ENCODE peak calls at places on chromosomes 1 and 21, in nine cellular contexts. I is GM23248; G is heart right ventricle; A is fibroblast of lung; C is endodermal cell; O is right lobe of liver; X is PC-9; F is bronchial epithelial cell; L is CD8-positive, alpha-beta memory T cell. Y is an unnamed sample. For H3K36me3, the result is how much of the 10 kb centered on the place peaks cover.

GRCh38 chr1:8602471-8603219 is 214.8 kb downstream of the RERE start:
- DNase-seq in G (no peak), L (no peak), C (no peak), F (no peak), I (no peak), A (no peak), O (no peak), X (no peak), Y (no peak)

GRCh38 chr1:8821084-8821483 is 3.6 kb upstream of the RERE start:
- DNase-seq in L (no peak), I (no peak), C (peak), A (no peak), O (no peak), G (no peak), X (no peak), F (no peak), Y (no peak)

GRCh38 chr1:21639594-21640041 is 29.5 kb downstream of the RAP1GAP start:
- DNase-seq in A (no peak), F (no peak), I (peak), L (no peak), G (no peak), O (no peak), C (peak), X (no peak), Y (no peak)

GRCh38 chr1:33094971-33095604 is 14.1 kb downstream of the AZIN2 start:
- DNase-seq in L (peak), O (no peak), X (peak), C (peak), G (no peak), A (peak), F (peak), I (peak), Y (no peak)

GRCh38 chr1:43253876-43254275 is 15.9 kb upstream of the TMEM125 start:
- DNase-seq in I (no peak), X (no peak), A (no peak), G (no peak), L (no peak), F (no peak), O (no peak), C (no peak), Y (no peak)

GRCh38 chr1:30256911-30257310 is 466.5 kb downstream of the MATN1 start:
- DNase-seq in X (no peak), L (no peak), F (no peak), O (no peak), G (no peak), I (no peak), C (no peak), A (no peak), Y (no peak)

GRCh38 chr21:28818663-28819278 is 173.9 kb downstream of the LTN1 start:
- DNase-seq in F (no peak), L (no peak), G (no peak), X (no peak), A (peak), I (peak), O (no peak), C (no peak), Y (no peak)

GRCh38 chr1:206856674-206857464 is 8.6 kb upstream of the IL20 start:
- DNase-seq in C (peak), O (no peak), F (no peak), A (no peak), I (peak), X (no peak), G (no peak), L (no peak), Y (no peak)

GRCh38 chr1:200673952-200674823 is 4.5 kb upstream of the DDX59 start:
- DNase-seq in G (no peak), L (no peak), F (peak), O (no peak), X (no peak), I (peak), C (no peak), A (peak), Y (no peak)

GRCh38 chr1:159141584-159142518 is 29.6 kb upstream of the CADM3 start:
- DNase-seq in O (no peak), L (no peak), A (peak), F (no peak), G (no peak), I (peak), C (peak), X (no peak), Y (no peak)

GRCh38 chr21:43731891-43732711 is 13.2 kb downstream of the PDXK start:
- DNase-seq in L (no peak), C (no peak), G (no peak), O (no peak), A (peak), F (no peak), I (peak), X (no peak), Y (peak)

GRCh38 chr1:1631793-1632420 is at the start of gene MMP23B:
- DNase-seq in I (peak), G (peak), C (peak), O (peak), L (no peak), X (no peak), F (no peak), A (peak), Y (peak)

GRCh38 chr1:188599313-188599712 is 1770.6 kb downstream of the PLA2G4A start:
- DNase-seq in F (no peak), A (no peak), X (no peak), O (no peak), C (peak), G (no peak), L (no peak), I (no peak), Y (no peak)

GRCh38 chr21:15276243-15276642 is 211.4 kb upstream of the NRIP1 start:
- DNase-seq in L (no peak), A (no peak), O (no peak), I (no peak), C (no peak), G (no peak), X (no peak), F (no peak), Y (no peak)

GRCh38 chr1:218461351-218461750 is 116.2 kb downstream of the TGFB2 start:
- DNase-seq in G (no peak), C (no peak), I (no peak), L (no peak), A (no peak), O (no peak), F (no peak), X (no peak), Y (no peak)

GRCh38 chr1:30675289-30675688 is 48.1 kb downstream of the MATN1 start:
- DNase-seq in C (no peak), L (no peak), A (no peak), I (no peak), O (no peak), G (no peak), X (no peak), F (no peak), Y (no peak)

GRCh38 chr1:87718241-87718950 is 389.7 kb downstream of the LMO4 start:
- DNase-seq in X (no peak), G (no peak), O (no peak), I (no peak), F (peak), A (no peak), C (no peak), L (no peak), Y (no peak)

GRCh38 chr1:162387226-162388082 is 5.9 kb downstream of the C1orf226 start:
- DNase-seq in G (no peak), A (no peak), F (no peak), X (no peak), I (no peak), O (no peak), C (peak), L (no peak), Y (no peak)

GRCh38 chr1:163379801-163380200 is 58.0 kb downstream of the NUF2 start:
- DNase-seq in F (no peak), O (no peak), C (no peak), G (no peak), X (no peak), A (no peak), I (no peak), L (no peak), Y (no peak)

GRCh38 chr1:32896451-32896850 is 4.7 kb downstream of the TMEM54 start:
- DNase-seq in I (no peak), O (no peak), X (no peak), L (no peak), A (no peak), G (no peak), C (no peak), F (no peak), Y (peak)

GRCh38 chr1:105591681-105592080 is 1464.8 kb upstream of the PRMT6 start:
- DNase-seq in L (no peak), G (no peak), I (no peak), O (no peak), F (no peak), A (no peak), X (no peak), C (no peak), Y (no peak)

GRCh38 chr1:108811611-108812010 is 45.3 kb downstream of the AKNAD1 start:
- DNase-seq in I (no peak), F (no peak), L (no peak), X (no peak), G (no peak), O (no peak), C (no peak), A (no peak), Y (no peak)

GRCh38 chr1:167431261-167431908 is 86.9 kb downstream of the CD247 start:
- DNase-seq in X (no peak), I (no peak), G (no peak), O (no peak), L (no peak), C (no peak), A (no peak), F (no peak), Y (no peak)

GRCh38 chr1:26003262-26003661 is 5.4 kb upstream of the PAFAH2 start:
- DNase-seq in X (no peak), A (no peak), C (no peak), F (no peak), I (no peak), O (no peak), L (no peak), G (no peak), Y (no peak)

GRCh38 chr1:25579241-25579946 is 36.0 kb downstream of the LDLRAP1 start:
- DNase-seq in I (no peak), A (no peak), X (no peak), G (no peak), C (no peak), L (no peak), O (no peak), F (no peak), Y (no peak)

GRCh38 chr1:150162862-150163706 is 13.4 kb downstream of the PLEKHO1 start:
- DNase-seq in X (no peak), I (peak), F (peak), C (peak), L (no peak), A (peak), G (peak), O (peak), Y (peak)

GRCh38 chr1:79745928-79746327 is 739.4 kb upstream of the ADGRL4 start:
- DNase-seq in O (no peak), G (no peak), L (no peak), C (no peak), A (peak), I (no peak), X (no peak), F (peak), Y (no peak)

GRCh38 chr1:222540598-222540995 is 7.3 kb downstream of the HHIPL2 start:
- DNase-seq in O (no peak), X (no peak), A (no peak), F (no peak), G (no peak), I (no peak), C (no peak), L (no peak), Y (no peak)

GRCh38 chr1:42916839-42917495 is 41.7 kb downstream of the SLC2A1 start:
- DNase-seq in O (no peak), I (no peak), C (no peak), A (no peak), X (no peak), F (no peak), G (no peak), L (no peak), Y (no peak)

GRCh38 chr21:41451753-41452676 is 26.0 kb downstream of the MX1 start:
- DNase-seq in O (no peak), L (no peak), A (no peak), X (no peak), I (no peak), G (no peak), C (no peak), F (peak), Y (no peak)

GRCh38 chr21:41447356-41447755 is 21.3 kb downstream of the MX1 start:
- DNase-seq in X (no peak), C (no peak), A (no peak), F (no peak), G (no peak), O (no peak), L (no peak), I (no peak), Y (no peak)

GRCh38 chr21:41453198-41453597 is 27.2 kb downstream of the MX1 start:
- DNase-seq in X (no peak), A (no peak), C (no peak), I (no peak), L (no peak), F (no peak), G (no peak), O (no peak), Y (no peak)

GRCh38 chr21:41446571-41446970 is 20.5 kb downstream of the MX1 start:
- DNase-seq in G (no peak), F (no peak), X (no peak), C (no peak), A (no peak), L (no peak), O (no peak), I (no peak), Y (no peak)

GRCh38 chr21:41449613-41450012 is 23.6 kb downstream of the MX1 start:
- DNase-seq in F (no peak), I (no peak), L (no peak), A (no peak), C (no peak), O (no peak), X (no peak), G (no peak), Y (no peak)
- H3K36me3 ChIP-seq in F (under half), I (under half), L (under half), A (under half), C (under half), O (under half), X (under half), G (under half), Y (under half)

GRCh38 chr1:104189207-104189606 is 439.5 kb downstream of the AMY1C start:
- DNase-seq in X (no peak), A (no peak), G (no peak), O (no peak), L (no peak), F (no peak), I (no peak), C (no peak), Y (no peak)
- H3K36me3 ChIP-seq in X (under half), A (under half), G (under half), O (under half), L (under half), F (under half), I (under half), C (under half), Y (under half)

DNA sequence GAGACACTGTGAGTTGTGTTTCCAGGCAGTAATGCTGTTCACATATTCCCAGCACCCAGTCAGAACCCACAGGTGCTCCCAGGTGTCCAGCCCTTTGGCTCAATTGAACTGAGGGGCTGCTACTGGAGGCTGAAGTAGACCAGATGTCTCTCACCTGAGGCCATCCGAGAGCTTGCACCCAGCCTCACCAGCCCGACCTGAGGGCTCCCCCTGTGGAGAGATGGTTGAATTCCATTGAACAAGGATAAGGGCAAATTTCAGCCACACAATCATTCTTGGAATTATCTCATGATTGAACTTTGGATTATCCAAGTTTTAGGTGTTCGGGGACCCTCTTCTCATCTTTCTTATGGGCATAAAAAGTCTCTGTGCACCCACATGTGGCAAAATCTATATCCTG is 52.1 kb downstream of the OBSCN start:
- DNase-seq in A (no peak), C (peak), I (no peak), X (no peak), L (no peak), F (no peak), O (no peak), G (no peak), Y (no peak)
- H3K36me3 ChIP-seq in A (under half), C (half or more), I (under half), X (under half), L (under half), F (under half), O (under half), G (under half), Y (under half)

DNA sequence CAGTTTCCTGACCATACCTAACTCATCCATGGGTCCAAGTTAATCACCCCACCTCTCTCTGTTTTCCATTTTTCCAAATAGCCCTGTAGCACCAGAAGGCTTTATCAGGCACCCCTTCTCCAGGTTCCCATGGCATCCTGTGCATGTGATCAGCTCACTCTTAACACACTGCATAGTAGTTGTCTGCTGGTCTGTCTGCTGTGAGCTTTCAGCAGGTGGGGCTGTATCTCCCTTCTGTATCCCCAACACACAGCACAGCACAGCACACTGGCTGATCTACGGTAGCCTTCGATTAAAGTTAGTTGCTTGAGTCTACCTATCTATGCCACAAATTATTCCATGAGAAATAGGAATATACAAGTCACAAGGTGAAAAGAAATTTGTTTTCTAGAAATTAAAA is 54.3 kb upstream of the C1orf198 start:
- DNase-seq in L (no peak), X (no peak), A (no peak), I (no peak), O (no peak), G (no peak), C (peak), F (no peak), Y (no peak)
- H3K36me3 ChIP-seq in L (under half), X (under half), A (under half), I (under half), O (under half), G (under half), C (under half), F (under half), Y (under half)

GRCh38 chr1:6625579-6626149 is 996 bp downstream of the THAP3 start:
- DNase-seq in F (peak), C (no peak), O (no peak), G (peak), L (no peak), I (peak), X (peak), A (peak), Y (no peak)

GRCh38 chr1:6630027-6630426 is 5.4 kb downstream of the THAP3 start:
- DNase-seq in A (no peak), F (no peak), I (no peak), O (no peak), L (no peak), G (no peak), C (no peak), X (no peak), Y (no peak)

GRCh38 chr1:6627031-6627430 is 2.4 kb downstream of the THAP3 start:
- DNase-seq in O (no peak), F (no peak), A (no peak), G (no peak), X (no peak), I (no peak), L (no peak), C (no peak), Y (no peak)

GRCh38 chr1:6628971-6629479 is 4.4 kb downstream of the THAP3 start:
- DNase-seq in G (no peak), C (no peak), A (no peak), L (no peak), O (no peak), I (no peak), X (no peak), F (no peak), Y (no peak)

DNA sequence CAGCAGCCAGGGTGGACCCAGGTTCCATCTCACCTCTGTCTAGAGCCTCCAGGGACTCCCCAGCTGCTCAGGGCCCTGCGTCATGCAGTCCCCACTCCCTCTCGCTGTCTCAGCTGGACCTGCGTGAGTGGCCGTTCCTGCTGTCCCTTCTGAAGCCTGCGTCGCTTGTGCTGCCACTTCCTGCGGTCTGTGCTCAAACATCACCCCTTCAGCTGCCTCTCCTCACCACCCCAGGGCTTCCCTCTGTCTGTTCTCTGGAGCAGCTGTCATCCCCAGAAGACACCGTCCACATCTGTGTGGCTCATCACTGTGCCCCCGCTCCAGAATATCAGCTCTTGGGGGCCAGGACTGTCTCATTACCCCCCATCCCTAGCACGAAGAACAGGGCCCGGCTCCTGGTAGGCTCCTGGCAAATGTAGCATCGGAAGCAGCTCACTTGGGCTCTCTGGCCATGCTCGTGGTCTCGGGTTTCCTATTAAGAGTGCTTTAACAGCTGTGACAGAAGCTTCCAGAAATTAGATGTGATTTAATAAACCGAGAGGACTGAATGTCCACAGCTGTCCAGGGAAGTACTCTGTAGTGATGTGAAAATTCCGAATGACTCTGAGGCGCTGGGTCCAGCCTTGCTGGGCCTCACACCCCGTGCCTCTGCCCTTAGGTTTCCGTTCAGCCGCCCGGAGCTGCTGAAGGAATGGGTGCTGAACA is 3.3 kb downstream of the THAP3 start:
- DNase-seq in O (no peak), L (no peak), I (no peak), C (no peak), G (no peak), X (no peak), F (no peak), A (no peak), Y (no peak)
- H3K36me3 ChIP-seq in O (under half), L (under half), I (under half), C (half or more), G (under half), X (under half), F (under half), A (under half), Y (under half)

DNA sequence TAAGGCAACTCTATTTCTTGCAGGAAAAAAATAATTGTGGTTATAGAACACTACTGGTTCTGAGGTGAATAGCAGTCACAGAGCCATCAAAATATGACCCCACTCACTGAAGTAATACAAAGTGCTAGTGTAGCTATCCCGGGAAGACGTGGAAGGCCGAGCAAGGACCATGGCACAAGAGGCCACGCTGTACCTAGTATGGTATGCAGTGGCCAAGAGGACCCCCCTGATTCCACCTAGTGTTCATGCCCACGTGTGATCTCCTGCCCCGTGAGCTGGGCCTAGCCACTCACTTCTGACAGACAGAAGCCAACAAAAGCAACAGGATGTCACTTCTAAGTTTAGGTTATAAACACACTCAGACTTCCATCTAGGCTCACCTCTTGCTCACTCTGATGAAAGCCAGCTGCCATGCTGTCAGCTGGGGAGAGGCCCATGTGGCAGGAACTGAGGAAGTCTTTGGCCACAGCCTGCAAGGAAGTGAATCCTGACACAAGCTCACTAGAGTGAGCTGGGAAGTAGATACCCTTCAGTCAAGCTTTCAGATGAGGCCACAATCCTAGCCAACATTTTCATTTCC is 21.7 kb upstream of the LSS start:
- DNase-seq in L (no peak), O (no peak), X (no peak), A (peak), G (no peak), I (no peak), C (no peak), F (no peak), Y (no peak)
- H3K36me3 ChIP-seq in L (half or more), O (under half), X (under half), A (under half), G (under half), I (half or more), C (half or more), F (under half), Y (under half)

Y was measured in aorta.